ENCODE peak calls at places on chromosomes 16 and 17, in seven cellular contexts. A, B, Y, Q, E, F and T are unnamed samples.

GRCh38 chr17:18002171-18002570 is 29.5 kb downstream of the DRC3 start:
- DNase-seq in Y (no peak), E (no peak), B (no peak), A (peak; percentile 32), Q (no peak), F (no peak), T (no peak)

GRCh38 chr16:66472961-66473610 is 46.0 kb downstream of the BEAN1 start:
- DNase-seq in A (no peak), B (no peak), F (no peak), E (no peak), Q (no peak), Y (no peak), T (no peak)

GRCh38 chr17:59754547-59754946 is 47.1 kb downstream of the VMP1 start:
- DNase-seq in Q (no peak), A (peak; percentile 30), Y (no peak), E (no peak), F (no peak), B (no peak), T (no peak)

GRCh38 chr16:65312071-65312470 is 190.2 kb upstream of the CDH11 start:
- DNase-seq in Y (no peak), F (no peak), Q (no peak), B (no peak), A (no peak), E (no peak), T (no peak)

GRCh38 chr17:41967141-41967920 is 736 bp downstream of the CNP start:
- DNase-seq in Q (no peak), E (no peak), Y (no peak), A (no peak), F (peak; percentile 35), B (peak; percentile 23), T (peak; percentile 46)

GRCh38 chr16:8581923-8582580 is 8.3 kb downstream of the TMEM114 start:
- DNase-seq in Y (no peak), Q (no peak), B (no peak), E (no peak), A (no peak), F (no peak), T (no peak)

GRCh38 chr16:67240506-67240905 is 6.8 kb downstream of the FHOD1 start:
- DNase-seq in A (no peak), B (no peak), Y (no peak), E (no peak), F (no peak), Q (no peak), T (no peak)

GRCh38 chr16:53766304-53767016 is 62.5 kb downstream of the FTO start:
- DNase-seq in A (no peak), F (no peak), E (no peak), Q (peak; percentile 48), B (no peak), Y (no peak), T (no peak)

GRCh38 chr17:1511290-1511689 is 5.1 kb downstream of the INPP5K start:
- DNase-seq in F (no peak), A (no peak), B (no peak), E (no peak), Q (peak; percentile 75), Y (no peak), T (no peak)

GRCh38 chr17:17750881-17751280 is 69.6 kb downstream of the RAI1 start:
- DNase-seq in A (no peak), F (no peak), B (peak; percentile 68), Q (no peak), Y (no peak), E (no peak), T (peak; percentile 58)

GRCh38 chr16:88941933-88942909 is 34.8 kb downstream of the CBFA2T3 start:
- DNase-seq in F (no peak), B (peak; percentile 97), Y (peak; percentile 96), Q (peak; percentile 61), E (peak; percentile 63), A (peak; percentile 84), T (peak; percentile 80)

GRCh38 chr17:73118876-73119485 is 26.5 kb upstream of the SLC39A11 start:
- DNase-seq in B (no peak), Y (no peak), E (no peak), A (no peak), Q (no peak), F (no peak), T (no peak)

GRCh38 chr17:42798383-42799380 is at the start of the genes CNTD1 and COA3:
- DNase-seq in Q (peak; percentile 92), F (peak; percentile 35), A (peak; percentile 93), Y (peak; percentile 96), B (peak; percentile 94), E (peak; percentile 88), T (peak; percentile 88)

GRCh38 chr17:81923302-81924260 is 4.0 kb downstream of the MAFG start:
- DNase-seq in Q (peak; percentile 80), B (no peak), E (peak; percentile 85), A (peak; percentile 90), Y (no peak), F (no peak), T (no peak)

GRCh38 chr16:86350289-86350688 is 160.0 kb upstream of the FOXF1 start:
- DNase-seq in B (no peak), A (no peak), Y (no peak), F (no peak), Q (no peak), E (no peak), T (no peak)

GRCh38 chr16:58020628-58021521 is 4.7 kb upstream of the MMP15 start:
- DNase-seq in Q (peak; percentile 59), E (peak; percentile 74), A (peak; percentile 65), Y (no peak), B (no peak), F (no peak), T (peak; percentile 69)

GRCh38 chr17:70945386-70945785 is 776.1 kb downstream of the KCNJ2 start:
- DNase-seq in E (no peak), Q (no peak), Y (no peak), A (no peak), B (no peak), F (no peak), T (no peak)

GRCh38 chr16:88907768-88908167 is 41.3 kb upstream of the PABPN1L start:
- DNase-seq in E (no peak), B (no peak), Q (no peak), Y (no peak), F (no peak), A (no peak), T (no peak)

GRCh38 chr17:15103785-15104184 is 161.3 kb downstream of the PMP22 start:
- DNase-seq in A (no peak), B (no peak), E (no peak), Q (no peak), F (no peak), Y (no peak), T (no peak)

GRCh38 chr17:12789075-12789975 is at the start of gene ARHGAP44:
- DNase-seq in Q (peak; percentile 79), E (peak; percentile 73), F (no peak), A (peak; percentile 89), Y (peak; percentile 71), B (peak; percentile 53), T (peak; percentile 47)

GRCh38 chr16:89275837-89276720 is 58.6 kb downstream of the ZNF778 start:
- DNase-seq in Y (no peak), A (no peak), Q (no peak), B (no peak), F (no peak), E (no peak), T (no peak)

GRCh38 chr17:4365628-4366311 is 705 bp downstream of the UBE2G1 start:
- DNase-seq in A (no peak), F (no peak), B (no peak), Y (no peak), Q (peak; percentile 51), E (no peak), T (no peak)

GRCh38 chr16:31010539-31010938 is at the start of gene STX1B:
- DNase-seq in B (no peak), A (peak; percentile 78), Y (no peak), F (no peak), Q (no peak), E (no peak), T (peak; percentile 58)

GRCh38 chr16:89841275-89841674 is 13.0 kb downstream of the SPIRE2 start:
- DNase-seq in F (no peak), B (no peak), A (no peak), Q (no peak), E (no peak), Y (no peak), T (peak; percentile 67)

GRCh38 chr17:56173026-56173425 is 19.8 kb downstream of the ANKFN1 start:
- DNase-seq in A (no peak), Y (no peak), F (no peak), E (no peak), B (no peak), Q (no peak), T (no peak)

GRCh38 chr16:81004646-81005353 is 1.9 kb downstream of the CMC2 start:
- DNase-seq in E (no peak), A (no peak), Q (no peak), Y (no peak), F (no peak), B (no peak), T (no peak)

GRCh38 chr16:85571813-85572619 is 41.1 kb upstream of the GSE1 start:
- DNase-seq in A (no peak), F (no peak), Q (no peak), E (no peak), B (peak; percentile 61), Y (no peak), T (no peak)

GRCh38 chr17:66885417-66885816 is 50.5 kb downstream of the CACNG5 start:
- DNase-seq in A (no peak), Y (no peak), B (no peak), F (no peak), Q (no peak), E (no peak), T (no peak)

GRCh38 chr17:73427198-73427597 is 115.4 kb upstream of the CDC42EP4 start:
- DNase-seq in A (no peak), B (no peak), E (no peak), Q (no peak), Y (no peak), F (no peak), T (no peak)

GRCh38 chr17:68441064-68441770 is 16.1 kb downstream of the WIPI1 start:
- DNase-seq in A (no peak), Y (no peak), B (no peak), F (no peak), Q (no peak), E (no peak), T (no peak)

GRCh38 chr17:82449883-82450356 is 632 bp downstream of the CYBC1 start:
- DNase-seq in A (no peak), E (no peak), B (no peak), F (no peak), Q (no peak), Y (no peak), T (peak; percentile 62)

GRCh38 chr16:87831421-87832136 is 37.7 kb downstream of the SLC7A5 start:
- DNase-seq in E (no peak), B (no peak), Q (no peak), Y (no peak), A (no peak), F (no peak), T (no peak)